ENCODE peak calls at places on chromosomes 12 and 14, in ten cellular contexts. One of them, this sample, is unnamed.

GRCh38 chr12:96234591-96235496 is 40.7 kb downstream of the ELK3 start:
- DNase-seq in right lobe of liver: no peak
- DNase-seq in lower leg skin: no peak
- DNase-seq in uterus: peak; percentile 39
- DNase-seq in adrenal gland: no peak
- DNase-seq in suprapubic skin: peak; percentile 66
- DNase-seq in ovary: no peak
- DNase-seq in thyroid gland: no peak
- DNase-seq in esophagus muscularis mucosa: no peak
- DNase-seq in transverse colon: no peak
- DNase-seq in this sample: no peak

GRCh38 chr12:32390572-32391219 is 8.7 kb upstream of the FGD4 start:
- DNase-seq in uterus: no peak
- DNase-seq in transverse colon: peak; percentile 46
- DNase-seq in esophagus muscularis mucosa: no peak
- DNase-seq in ovary: peak; percentile 57
- DNase-seq in suprapubic skin: no peak
- DNase-seq in thyroid gland: peak; percentile 63
- DNase-seq in lower leg skin: no peak
- DNase-seq in adrenal gland: no peak
- DNase-seq in right lobe of liver: peak; percentile 57
- DNase-seq in this sample: peak; percentile 48

GRCh38 chr14:89207925-89208328 is 209.1 kb downstream of the FOXN3 start:
- DNase-seq in ovary: no peak
- DNase-seq in right lobe of liver: no peak
- DNase-seq in adrenal gland: no peak
- DNase-seq in uterus: no peak
- DNase-seq in lower leg skin: no peak
- DNase-seq in suprapubic skin: no peak
- DNase-seq in thyroid gland: no peak
- DNase-seq in transverse colon: no peak
- DNase-seq in esophagus muscularis mucosa: no peak
- DNase-seq in this sample: peak; percentile 26

GRCh38 chr12:124518051-124518932 is 49.1 kb downstream of the NCOR2 start:
- DNase-seq in ovary: peak; percentile 99
- DNase-seq in transverse colon: peak; percentile 97
- DNase-seq in thyroid gland: peak; percentile 100
- DNase-seq in uterus: peak; percentile 99
- DNase-seq in esophagus muscularis mucosa: peak; percentile 100
- DNase-seq in lower leg skin: peak; percentile 99
- DNase-seq in right lobe of liver: peak; percentile 97
- DNase-seq in suprapubic skin: peak; percentile 99
- DNase-seq in adrenal gland: peak; percentile 99
- DNase-seq in this sample: peak; percentile 30

GRCh38 chr14:105088812-105089745 is 23.8 kb upstream of the GPR132 start:
- DNase-seq in ovary: peak; percentile 28
- DNase-seq in transverse colon: no peak
- DNase-seq in suprapubic skin: peak; percentile 63
- DNase-seq in uterus: no peak
- DNase-seq in right lobe of liver: no peak
- DNase-seq in thyroid gland: no peak
- DNase-seq in lower leg skin: no peak
- DNase-seq in esophagus muscularis mucosa: no peak
- DNase-seq in adrenal gland: no peak
- DNase-seq in this sample: no peak

GRCh38 chr12:53844989-53845836 is 93.4 kb upstream of the HOXC13 start:
- DNase-seq in right lobe of liver: no peak
- DNase-seq in uterus: no peak
- DNase-seq in suprapubic skin: peak; percentile 64
- DNase-seq in thyroid gland: no peak
- DNase-seq in adrenal gland: no peak
- DNase-seq in lower leg skin: peak; percentile 59
- DNase-seq in transverse colon: no peak
- DNase-seq in esophagus muscularis mucosa: no peak
- DNase-seq in ovary: no peak
- DNase-seq in this sample: no peak

GRCh38 chr14:53310412-53310811 is 157.3 kb upstream of the DDHD1 start:
- DNase-seq in transverse colon: no peak
- DNase-seq in right lobe of liver: no peak
- DNase-seq in suprapubic skin: no peak
- DNase-seq in lower leg skin: no peak
- DNase-seq in adrenal gland: no peak
- DNase-seq in thyroid gland: no peak
- DNase-seq in esophagus muscularis mucosa: no peak
- DNase-seq in ovary: no peak
- DNase-seq in uterus: no peak
- DNase-seq in this sample: no peak

GRCh38 chr12:107429006-107429698 is 256.4 kb upstream of the PWP1 start:
- DNase-seq in esophagus muscularis mucosa: no peak
- DNase-seq in right lobe of liver: no peak
- DNase-seq in suprapubic skin: no peak
- DNase-seq in ovary: no peak
- DNase-seq in uterus: no peak
- DNase-seq in thyroid gland: peak; percentile 84
- DNase-seq in transverse colon: peak; percentile 27
- DNase-seq in adrenal gland: no peak
- DNase-seq in lower leg skin: no peak
- DNase-seq in this sample: no peak

GRCh38 chr12:124410354-124411175 is 115.7 kb downstream of the RFLNA start:
- DNase-seq in transverse colon: no peak
- DNase-seq in uterus: no peak
- DNase-seq in adrenal gland: no peak
- DNase-seq in esophagus muscularis mucosa: no peak
- DNase-seq in right lobe of liver: no peak
- DNase-seq in ovary: no peak
- DNase-seq in thyroid gland: no peak
- DNase-seq in suprapubic skin: no peak
- DNase-seq in lower leg skin: no peak
- DNase-seq in this sample: no peak

GRCh38 chr14:29810657-29811056 is 117.0 kb downstream of the PRKD1 start:
- DNase-seq in right lobe of liver: no peak
- DNase-seq in adrenal gland: peak; percentile 44
- DNase-seq in esophagus muscularis mucosa: no peak
- DNase-seq in lower leg skin: no peak
- DNase-seq in uterus: no peak
- DNase-seq in thyroid gland: no peak
- DNase-seq in transverse colon: no peak
- DNase-seq in ovary: no peak
- DNase-seq in suprapubic skin: no peak
- DNase-seq in this sample: no peak

GRCh38 chr12:46701356-46701755 is 124.4 kb downstream of the SLC38A4 start:
- DNase-seq in lower leg skin: no peak
- DNase-seq in adrenal gland: no peak
- DNase-seq in right lobe of liver: no peak
- DNase-seq in ovary: no peak
- DNase-seq in suprapubic skin: no peak
- DNase-seq in thyroid gland: no peak
- DNase-seq in transverse colon: no peak
- DNase-seq in uterus: no peak
- DNase-seq in esophagus muscularis mucosa: no peak
- DNase-seq in this sample: no peak

GRCh38 chr14:104794641-104795467 is 694 bp downstream of the AKT1 start:
- DNase-seq in uterus: no peak
- DNase-seq in lower leg skin: no peak
- DNase-seq in thyroid gland: peak; percentile 66
- DNase-seq in transverse colon: peak; percentile 50
- DNase-seq in ovary: no peak
- DNase-seq in right lobe of liver: peak; percentile 74
- DNase-seq in suprapubic skin: no peak
- DNase-seq in esophagus muscularis mucosa: no peak
- DNase-seq in adrenal gland: peak; percentile 64
- DNase-seq in this sample: peak; percentile 61

GRCh38 chr14:61064210-61064609 is 83.2 kb downstream of the SLC38A6 start:
- DNase-seq in ovary: no peak
- DNase-seq in adrenal gland: no peak
- DNase-seq in thyroid gland: no peak
- DNase-seq in transverse colon: no peak
- DNase-seq in uterus: no peak
- DNase-seq in esophagus muscularis mucosa: no peak
- DNase-seq in suprapubic skin: no peak
- DNase-seq in lower leg skin: no peak
- DNase-seq in right lobe of liver: no peak
- DNase-seq in this sample: peak; percentile 26

GRCh38 chr12:104951759-104952509 is 6.2 kb downstream of the SLC41A2 start:
- DNase-seq in uterus: no peak
- DNase-seq in thyroid gland: no peak
- DNase-seq in right lobe of liver: no peak
- DNase-seq in lower leg skin: no peak
- DNase-seq in transverse colon: no peak
- DNase-seq in esophagus muscularis mucosa: no peak
- DNase-seq in ovary: no peak
- DNase-seq in suprapubic skin: no peak
- DNase-seq in adrenal gland: no peak
- DNase-seq in this sample: no peak

DNA sequence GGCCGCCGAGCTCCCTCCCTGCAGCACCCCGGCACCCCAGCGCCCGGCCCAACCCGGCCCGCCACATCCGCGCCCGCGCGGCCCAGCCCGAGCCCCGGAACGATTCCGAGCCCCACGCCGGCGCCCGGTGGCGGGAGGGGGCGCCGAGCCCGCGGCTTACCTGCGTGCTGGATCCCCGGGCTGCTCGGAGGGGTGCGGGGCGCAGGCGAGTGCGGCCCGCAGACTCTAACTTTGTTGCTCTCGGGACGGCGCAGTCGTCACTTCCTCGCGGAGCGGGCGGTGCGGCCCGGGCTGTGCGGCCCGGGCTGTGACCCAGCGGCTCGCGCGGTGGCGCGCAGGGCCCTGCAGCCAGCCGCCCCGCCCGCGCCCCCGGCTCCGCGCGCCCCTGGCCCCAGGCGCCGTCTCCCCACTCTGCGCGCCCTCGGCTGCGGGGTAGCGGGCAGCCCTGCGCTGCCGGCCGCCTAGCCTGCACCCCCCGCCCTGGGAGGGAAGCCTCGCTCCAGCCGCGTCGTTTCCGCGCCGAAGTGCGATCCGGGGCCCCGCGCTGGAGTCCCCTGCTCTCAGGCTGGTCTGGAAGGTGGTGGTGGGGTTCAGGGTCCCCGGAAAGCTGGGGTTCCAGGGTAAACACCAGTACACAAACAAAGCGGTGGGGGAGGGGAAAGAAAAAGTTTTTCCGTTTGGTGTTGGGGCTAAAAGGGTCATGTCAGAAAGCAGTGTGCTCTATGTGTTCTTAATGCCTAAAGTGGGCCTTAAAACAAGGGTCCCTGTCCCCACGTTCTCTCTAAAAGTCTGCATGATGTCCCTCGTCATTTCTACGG is 64.5 kb upstream of the PTGR2 start:
- DNase-seq in right lobe of liver: peak; percentile 87
- DNase-seq in uterus: peak; percentile 67
- DNase-seq in thyroid gland: peak; percentile 70
- DNase-seq in lower leg skin: no peak
- DNase-seq in adrenal gland: peak; percentile 71
- DNase-seq in ovary: peak; percentile 72
- DNase-seq in suprapubic skin: no peak
- DNase-seq in transverse colon: peak; percentile 76
- DNase-seq in esophagus muscularis mucosa: no peak
- DNase-seq in this sample: peak; percentile 74
- TF ChIP-seq POLR2A in right lobe of liver: peak; percentile 75
- TF ChIP-seq POLR2A in uterus: no peak
- TF ChIP-seq POLR2A in thyroid gland: peak; percentile 82
- TF ChIP-seq POLR2A in lower leg skin: no peak
- TF ChIP-seq POLR2A in adrenal gland: peak; percentile 89
- TF ChIP-seq POLR2A in ovary: peak; percentile 42
- TF ChIP-seq POLR2A in suprapubic skin: peak; percentile 66
- TF ChIP-seq POLR2A in transverse colon: peak; percentile 55
- TF ChIP-seq POLR2A in esophagus muscularis mucosa: no peak
- TF ChIP-seq POLR2A in this sample: peak; percentile 40

GRCh38 chr12:56476972-56477432 is 8.6 kb downstream of the SPRYD4 start:
- DNase-seq in thyroid gland: no peak
- DNase-seq in ovary: no peak
- DNase-seq in right lobe of liver: peak; percentile 96
- DNase-seq in esophagus muscularis mucosa: no peak
- DNase-seq in suprapubic skin: no peak
- DNase-seq in transverse colon: no peak
- DNase-seq in lower leg skin: no peak
- DNase-seq in adrenal gland: no peak
- DNase-seq in uterus: no peak
- DNase-seq in this sample: no peak
- TF ChIP-seq POLR2A in thyroid gland: no peak
- TF ChIP-seq POLR2A in ovary: no peak
- TF ChIP-seq POLR2A in right lobe of liver: peak; percentile 56
- TF ChIP-seq POLR2A in esophagus muscularis mucosa: no peak
- TF ChIP-seq POLR2A in suprapubic skin: no peak
- TF ChIP-seq POLR2A in transverse colon: no peak
- TF ChIP-seq POLR2A in lower leg skin: no peak
- TF ChIP-seq POLR2A in adrenal gland: no peak
- TF ChIP-seq POLR2A in uterus: no peak
- TF ChIP-seq POLR2A in this sample: no peak

DNA sequence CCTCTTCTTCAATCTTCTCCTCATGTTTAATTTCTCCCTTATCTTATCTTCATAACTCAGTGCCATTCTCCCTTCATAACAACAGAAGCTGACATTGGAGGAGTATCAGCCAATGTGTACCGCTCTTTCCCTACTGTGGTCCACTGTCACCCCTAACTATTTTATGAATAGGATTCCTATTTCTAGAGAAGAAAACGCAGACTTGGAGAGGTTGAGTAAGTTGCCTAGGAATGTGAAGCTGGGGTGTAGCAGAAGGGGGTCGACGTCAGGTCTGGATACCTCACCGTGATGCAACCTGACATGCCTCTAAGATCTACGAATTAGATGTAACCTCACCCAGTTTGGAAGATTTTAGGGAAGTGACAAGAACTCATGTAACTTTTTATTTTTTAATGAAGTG is 17.1 kb downstream of the LMO3 start:
- DNase-seq in thyroid gland: no peak
- DNase-seq in right lobe of liver: no peak
- DNase-seq in ovary: no peak
- DNase-seq in lower leg skin: no peak
- DNase-seq in transverse colon: no peak
- DNase-seq in esophagus muscularis mucosa: no peak
- DNase-seq in suprapubic skin: no peak
- DNase-seq in uterus: no peak
- DNase-seq in adrenal gland: no peak
- DNase-seq in this sample: no peak
- TF ChIP-seq POLR2A in thyroid gland: no peak
- TF ChIP-seq POLR2A in right lobe of liver: no peak
- TF ChIP-seq POLR2A in ovary: no peak
- TF ChIP-seq POLR2A in lower leg skin: no peak
- TF ChIP-seq POLR2A in transverse colon: no peak
- TF ChIP-seq POLR2A in esophagus muscularis mucosa: no peak
- TF ChIP-seq POLR2A in suprapubic skin: no peak
- TF ChIP-seq POLR2A in uterus: no peak
- TF ChIP-seq POLR2A in adrenal gland: no peak
- TF ChIP-seq POLR2A in this sample: no peak

DNA sequence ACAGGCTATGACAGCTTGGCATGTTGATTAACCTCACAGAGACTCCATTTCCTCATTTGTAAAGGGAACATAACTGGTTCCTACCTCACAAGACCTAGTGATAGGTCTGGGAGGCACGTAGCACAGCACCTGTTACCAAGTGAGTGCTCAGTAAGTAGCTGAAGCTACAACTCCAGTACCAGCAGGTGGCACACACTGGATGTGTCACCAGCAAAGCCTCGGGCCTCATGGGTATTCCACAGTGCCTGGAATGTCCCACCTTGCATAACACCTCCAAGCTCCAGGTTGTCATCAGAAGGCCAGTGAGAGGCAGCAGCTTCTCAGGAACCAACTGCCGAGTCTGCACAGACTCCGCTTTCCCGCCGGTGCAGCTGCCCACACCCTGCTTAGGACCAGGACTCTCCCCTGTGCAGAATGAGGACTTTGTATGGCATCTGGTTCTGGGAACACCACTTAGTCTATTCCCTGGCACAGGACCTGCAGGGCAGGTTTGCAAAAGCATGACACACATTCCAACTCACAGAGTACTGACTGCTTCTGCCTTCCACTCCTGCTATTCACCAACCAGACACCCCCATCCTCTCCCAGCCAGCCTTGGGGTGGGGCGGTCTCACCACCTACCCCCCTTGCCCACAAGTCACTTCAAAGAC is 4.2 kb downstream of the VDR start:
- DNase-seq in suprapubic skin: no peak
- DNase-seq in uterus: no peak
- DNase-seq in esophagus muscularis mucosa: no peak
- DNase-seq in right lobe of liver: peak; percentile 70
- DNase-seq in transverse colon: peak; percentile 65
- DNase-seq in lower leg skin: no peak
- DNase-seq in thyroid gland: peak; percentile 22
- DNase-seq in adrenal gland: no peak
- DNase-seq in ovary: no peak
- DNase-seq in this sample: no peak
- TF ChIP-seq POLR2A in suprapubic skin: no peak
- TF ChIP-seq POLR2A in uterus: no peak
- TF ChIP-seq POLR2A in esophagus muscularis mucosa: no peak
- TF ChIP-seq POLR2A in right lobe of liver: no peak
- TF ChIP-seq POLR2A in transverse colon: peak; percentile 47
- TF ChIP-seq POLR2A in lower leg skin: no peak
- TF ChIP-seq POLR2A in thyroid gland: no peak
- TF ChIP-seq POLR2A in adrenal gland: no peak
- TF ChIP-seq POLR2A in ovary: no peak
- TF ChIP-seq POLR2A in this sample: no peak